ENCODE peak calls at places on chromosomes 3 and 15, in ten cellular contexts. U, X, Y, F, W, H, A, K, B and N are unnamed samples.

GRCh38 chr3:168872811-168873210 is 777.1 kb upstream of the GOLIM4 start:
- DNase-seq in U (no peak), X (no peak), Y (no peak), F (no peak), W (no peak), H (no peak), A (no peak), K (no peak), B (no peak), N (no peak)

GRCh38 chr15:48693474-48693873 is 48.0 kb upstream of the FBN1 start:
- DNase-seq in U (no peak), X (no peak), Y (no peak), F (no peak), W (no peak), H (peak; percentile 64), A (no peak), K (no peak), B (peak; percentile 62), N (peak; percentile 23)

GRCh38 chr3:128286691-128287090 is 133.4 kb downstream of the EEFSEC start:
- DNase-seq in U (no peak), X (no peak), Y (no peak), F (no peak), W (no peak), H (no peak), A (no peak), K (no peak), B (no peak), N (no peak)

GRCh38 chr3:117477214-117477755 is 767.7 kb downstream of the TUSC7 start:
- DNase-seq in U (no peak), X (no peak), Y (no peak), F (no peak), W (no peak), H (no peak), A (no peak), K (no peak), B (no peak), N (no peak)

GRCh38 chr3:46082849-46083248 is 55.6 kb upstream of the XCR1 start:
- DNase-seq in U (no peak), X (no peak), Y (no peak), F (no peak), W (no peak), H (no peak), A (no peak), K (no peak), B (peak; percentile 18), N (peak; percentile 70)

GRCh38 chr15:87959658-87960057 is 296.9 kb downstream of the NTRK3 start:
- DNase-seq in U (no peak), X (no peak), Y (no peak), F (no peak), W (no peak), H (no peak), A (no peak), K (no peak), B (no peak), N (no peak)

GRCh38 chr3:13851997-13852637 is 27.8 kb downstream of the WNT7A start:
- DNase-seq in U (peak; percentile 64), X (no peak), Y (no peak), F (no peak), W (no peak), H (no peak), A (peak; percentile 21), K (no peak), B (no peak), N (no peak)

GRCh38 chr3:126964950-126965349 is 18.0 kb upstream of the PLXNA1 start:
- DNase-seq in U (no peak), X (no peak), Y (no peak), F (no peak), W (no peak), H (no peak), A (no peak), K (no peak), B (no peak), N (no peak)

GRCh38 chr3:142218703-142219102 is 6.7 kb downstream of the GK5 start:
- DNase-seq in U (no peak), X (no peak), Y (no peak), F (peak; percentile 23), W (no peak), H (peak; percentile 9), A (no peak), K (no peak), B (no peak), N (no peak)

GRCh38 chr3:38438421-38438820 is 15.3 kb upstream of the ACVR2B start:
- DNase-seq in U (peak; percentile 21), X (no peak), Y (peak; percentile 65), F (peak; percentile 18), W (no peak), H (peak; percentile 42), A (peak; percentile 92), K (no peak), B (peak; percentile 71), N (peak; percentile 58)

GRCh38 chr3:177597325-177598109 is 400.2 kb upstream of the TBL1XR1 start:
- DNase-seq in U (peak; percentile 94), X (no peak), Y (peak; percentile 66), F (peak; percentile 93), W (no peak), H (peak; percentile 93), A (peak; percentile 57), K (no peak), B (peak; percentile 93), N (peak; percentile 89)

GRCh38 chr15:44193651-44194396 is 1.2 kb downstream of the FRMD5 start:
- DNase-seq in U (no peak), X (no peak), Y (no peak), F (peak; percentile 58), W (no peak), H (peak; percentile 22), A (no peak), K (no peak), B (peak; percentile 62), N (peak; percentile 31)

GRCh38 chr3:73568371-73568862 is 56.3 kb downstream of the PDZRN3 start:
- DNase-seq in U (no peak), X (no peak), Y (no peak), F (no peak), W (no peak), H (no peak), A (no peak), K (no peak), B (no peak), N (no peak)

GRCh38 chr3:125129512-125129962 is 73.7 kb upstream of the HEG1 start:
- DNase-seq in U (peak; percentile 97), X (no peak), Y (no peak), F (peak; percentile 93), W (no peak), H (peak; percentile 100), A (peak; percentile 99), K (peak; percentile 54), B (peak; percentile 100), N (peak; percentile 80)

GRCh38 chr3:70999730-71000129 is 583.8 kb downstream of the FOXP1 start:
- DNase-seq in U (peak; percentile 63), X (no peak), Y (no peak), F (peak; percentile 75), W (no peak), H (peak; percentile 85), A (peak; percentile 29), K (no peak), B (peak; percentile 56), N (peak; percentile 50)

GRCh38 chr15:101170568-101171350 is 81.1 kb downstream of the CHSY1 start:
- DNase-seq in U (peak; percentile 74), X (no peak), Y (no peak), F (peak; percentile 74), W (no peak), H (peak; percentile 96), A (no peak), K (no peak), B (peak; percentile 57), N (no peak)

GRCh38 chr3:133506215-133506901 is 67.1 kb upstream of the CDV3 start:
- DNase-seq in U (no peak), X (no peak), Y (peak; percentile 60), F (no peak), W (no peak), H (no peak), A (peak; percentile 47), K (no peak), B (no peak), N (no peak)

GRCh38 chr3:195178124-195178910 is 92.6 kb downstream of the XXYLT1 start:
- DNase-seq in U (no peak), X (no peak), Y (no peak), F (no peak), W (no peak), H (no peak), A (no peak), K (no peak), B (no peak), N (no peak)

GRCh38 chr3:178436773-178437172 is 99.5 kb upstream of the KCNMB2 start:
- DNase-seq in U (peak; percentile 37), X (no peak), Y (no peak), F (peak; percentile 69), W (no peak), H (peak; percentile 69), A (peak; percentile 29), K (peak; percentile 13), B (peak; percentile 61), N (peak; percentile 68)

GRCh38 chr15:66269326-66270090 is 16.0 kb upstream of the MEGF11 start:
- DNase-seq in U (peak; percentile 84), X (no peak), Y (no peak), F (peak; percentile 63), W (no peak), H (peak; percentile 37), A (peak; percentile 96), K (no peak), B (peak; percentile 74), N (peak; percentile 90)

GRCh38 chr3:74623261-74623836 is 8.9 kb upstream of the CNTN3 start:
- DNase-seq in U (no peak), X (no peak), Y (no peak), F (no peak), W (no peak), H (no peak), A (no peak), K (no peak), B (no peak), N (no peak)

GRCh38 chr15:92098869-92099268 is 245.4 kb downstream of the SLCO3A1 start:
- DNase-seq in U (no peak), X (no peak), Y (no peak), F (no peak), W (no peak), H (peak; percentile 11), A (no peak), K (peak; percentile 18), B (no peak), N (no peak)

GRCh38 chr15:57340673-57341259 is 35.5 kb upstream of the CGNL1 start:
- DNase-seq in U (peak; percentile 56), X (peak; percentile 66), Y (peak; percentile 12), F (peak; percentile 83), W (no peak), H (peak; percentile 67), A (peak; percentile 48), K (peak; percentile 54), B (peak; percentile 54), N (peak; percentile 72)

GRCh38 chr15:52143862-52144261 is 31.3 kb upstream of the BCL2L10 start:
- DNase-seq in U (peak; percentile 93), X (no peak), Y (no peak), F (peak; percentile 95), W (no peak), H (peak; percentile 84), A (no peak), K (no peak), B (peak; percentile 91), N (peak; percentile 62)